ENCODE peak calls at places on chromosomes 6 and 20, in seven cellular contexts. X is tibial nerve, S is H1, F is HepG2, Q is suprapubic skin, W is transverse colon, N is K562. E is an unnamed sample. For H3K36me3, the result is how much of the 10 kb centered on the place peaks cover.

GRCh38 chr6:138465007-138465645 is 34.2 kb downstream of the NHSL1 start:
- DNase-seq in X (no peak), S (no peak), F (peak), Q (no peak), W (no peak), N (no peak), E (no peak)

GRCh38 chr20:54293526-54293925 is 85.6 kb downstream of the PFDN4 start:
- DNase-seq in X (no peak), S (no peak), F (no peak), Q (no peak), W (no peak), N (no peak), E (no peak)

GRCh38 chr20:47088339-47088738 is 193.7 kb downstream of the EYA2 start:
- DNase-seq in X (no peak), S (no peak), F (no peak), Q (no peak), W (peak), N (peak), E (no peak)

GRCh38 chr6:24827162-24827561 is 28.4 kb upstream of the ARMH2 start:
- DNase-seq in X (no peak), S (no peak), F (no peak), Q (no peak), W (no peak), N (no peak), E (no peak)

GRCh38 chr6:149897015-149897697 is 757 bp downstream of the RAET1E start:
- DNase-seq in X (peak), S (no peak), F (no peak), Q (peak), W (peak), N (no peak), E (peak)

GRCh38 chr20:7601431-7601830 is 338.8 kb downstream of the HAO1 start:
- DNase-seq in X (no peak), S (no peak), F (no peak), Q (no peak), W (no peak), N (no peak), E (no peak)

GRCh38 chr6:73377225-73377624 is 7.5 kb upstream of the OOEP start:
- DNase-seq in X (no peak), S (no peak), F (no peak), Q (no peak), W (no peak), N (no peak), E (no peak)

GRCh38 chr6:34011298-34011697 is 134.6 kb downstream of the GRM4 start:
- DNase-seq in X (no peak), S (no peak), F (no peak), Q (no peak), W (no peak), N (no peak), E (no peak)

GRCh38 chr20:56628873-56629463 is at the start of gene TFAP2C:
- DNase-seq in X (no peak), S (no peak), F (no peak), Q (peak), W (peak), N (peak), E (peak)

GRCh38 chr6:35496851-35497570 is at the start of gene TEAD3:
- DNase-seq in X (no peak), S (no peak), F (peak), Q (no peak), W (peak), N (peak), E (peak)

GRCh38 chr6:167225903-167226508 is 65.1 kb upstream of the UNC93A start:
- DNase-seq in X (no peak), S (no peak), F (no peak), Q (peak), W (no peak), N (no peak), E (no peak)

GRCh38 chr6:6788394-6789020 is 200.0 kb downstream of the LY86 start:
- DNase-seq in X (no peak), S (no peak), F (no peak), Q (no peak), W (peak), N (peak), E (no peak)

GRCh38 chr6:17914651-17915050 is 72.8 kb downstream of the KIF13A start:
- DNase-seq in X (no peak), S (no peak), F (no peak), Q (no peak), W (no peak), N (no peak), E (no peak)

GRCh38 chr6:26330835-26331808 is 33.9 kb upstream of the BTN3A2 start:
- DNase-seq in X (no peak), S (no peak), F (peak), Q (no peak), W (no peak), N (peak), E (no peak)

GRCh38 chr20:49853640-49854039 is 41.0 kb downstream of the SLC9A8 start:
- DNase-seq in X (no peak), S (no peak), F (no peak), Q (no peak), W (no peak), N (no peak), E (no peak)

GRCh38 chr20:24783631-24784492 is 165.2 kb upstream of the CST7 start:
- DNase-seq in X (no peak), S (no peak), F (peak), Q (no peak), W (peak), N (no peak), E (no peak)

GRCh38 chr20:32841174-32841573 is 17.5 kb upstream of the EFCAB8 start:
- DNase-seq in X (no peak), S (no peak), F (no peak), Q (no peak), W (no peak), N (no peak), E (no peak)

GRCh38 chr20:18001131-18001921 is 32.5 kb downstream of the MGME1 start:
- DNase-seq in X (peak), S (no peak), F (peak), Q (no peak), W (peak), N (no peak), E (peak)

GRCh38 chr20:21161926-21162325 is 36.0 kb downstream of the KIZ start:
- DNase-seq in X (no peak), S (no peak), F (no peak), Q (no peak), W (no peak), N (no peak), E (no peak)

GRCh38 chr20:21156266-21156665 is 30.4 kb downstream of the KIZ start:
- DNase-seq in X (no peak), S (no peak), F (no peak), Q (no peak), W (no peak), N (no peak), E (no peak)

GRCh38 chr20:21157006-21157405 is 31.1 kb downstream of the KIZ start:
- DNase-seq in X (no peak), S (no peak), F (no peak), Q (no peak), W (no peak), N (no peak), E (no peak)

GRCh38 chr20:21162631-21163030 is 36.7 kb downstream of the KIZ start:
- DNase-seq in X (no peak), S (no peak), F (no peak), Q (no peak), W (no peak), N (no peak), E (no peak)

DNA sequence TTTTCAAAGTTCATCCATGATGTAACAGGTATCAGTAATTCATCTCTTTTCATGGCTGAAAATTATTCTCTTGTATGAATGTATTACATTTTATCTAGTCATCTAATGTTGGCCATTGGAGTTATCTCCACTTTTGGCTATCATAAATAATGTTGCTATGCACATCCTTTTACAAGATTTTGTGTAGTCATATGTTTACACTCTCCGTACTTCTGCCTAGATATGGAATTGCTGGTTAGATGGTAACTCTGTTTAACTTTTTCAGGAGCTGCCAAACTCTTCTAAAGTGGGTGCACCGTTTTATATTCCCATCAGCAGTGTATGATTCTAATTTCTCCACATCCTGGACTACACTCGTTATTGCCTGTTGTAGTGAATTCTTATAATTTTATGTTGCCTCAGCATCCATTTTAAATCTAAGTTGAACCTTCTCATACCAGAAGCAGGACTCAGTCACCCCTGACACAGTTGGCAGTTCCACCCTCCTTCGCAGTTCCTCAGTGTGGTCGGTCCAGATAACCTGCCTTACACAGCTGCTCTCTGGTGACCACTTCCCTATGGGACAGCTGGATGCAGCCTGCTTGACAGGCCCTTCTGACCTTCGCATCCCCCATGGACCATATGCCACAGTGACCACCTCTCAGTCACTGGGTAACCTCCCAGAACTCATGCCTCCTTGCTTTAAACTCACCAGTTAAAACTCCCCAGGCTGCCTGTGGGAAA is 33.9 kb downstream of the KIZ start:
- DNase-seq in X (no peak), S (no peak), F (no peak), Q (no peak), W (no peak), N (no peak), E (no peak)
- TF ChIP-seq EP300 in X (no peak), S (no peak), F (no peak), Q (no peak), W (no peak), N (no peak), E (no peak)

GRCh38 chr6:11593096-11593495 is 55.5 kb downstream of the TMEM170B start:
- DNase-seq in X (no peak), S (no peak), F (no peak), Q (no peak), W (no peak), N (no peak), E (no peak)

GRCh38 chr6:11592289-11592906 is 54.8 kb downstream of the TMEM170B start:
- DNase-seq in X (no peak), S (no peak), F (no peak), Q (no peak), W (no peak), N (no peak), E (no peak)

GRCh38 chr6:11598687-11599086 is 61.1 kb downstream of the TMEM170B start:
- DNase-seq in X (no peak), S (no peak), F (peak), Q (no peak), W (no peak), N (no peak), E (no peak)

GRCh38 chr6:11596640-11597237 is 59.2 kb downstream of the TMEM170B start:
- DNase-seq in X (no peak), S (no peak), F (no peak), Q (no peak), W (no peak), N (no peak), E (no peak)

GRCh38 chr6:11595903-11596302 is 58.4 kb downstream of the TMEM170B start:
- DNase-seq in X (no peak), S (no peak), F (no peak), Q (no peak), W (no peak), N (no peak), E (no peak)
- TF ChIP-seq CTCF in X (no peak), S (no peak), F (no peak), Q (no peak), W (no peak), N (no peak), E (no peak)

GRCh38 chr6:130865793-130866192 is 38.6 kb downstream of the SMLR1 start:
- DNase-seq in X (no peak), S (no peak), F (no peak), Q (no peak), W (no peak), N (no peak), E (no peak)
- H3K36me3 ChIP-seq in X (under half), S (under half), F (under half), Q (under half), W (under half), N (under half), E (under half)

GRCh38 chr6:52046456-52046855 is 41.0 kb downstream of the PKHD1 start:
- DNase-seq in X (no peak), S (no peak), F (no peak), Q (no peak), W (no peak), N (no peak), E (no peak)

GRCh38 chr6:52042141-52042885 is 45.1 kb downstream of the PKHD1 start:
- DNase-seq in X (no peak), S (no peak), F (no peak), Q (no peak), W (no peak), N (no peak), E (no peak)

GRCh38 chr6:52049252-52050050 is 38.0 kb downstream of the PKHD1 start:
- DNase-seq in X (no peak), S (no peak), F (peak), Q (no peak), W (no peak), N (peak), E (no peak)

GRCh38 chr6:52050051-52050405 is 37.4 kb downstream of the PKHD1 start:
- DNase-seq in X (no peak), S (no peak), F (no peak), Q (no peak), W (no peak), N (no peak), E (no peak)

GRCh38 chr6:52045033-52045432 is 42.4 kb downstream of the PKHD1 start:
- DNase-seq in X (no peak), S (no peak), F (no peak), Q (no peak), W (no peak), N (no peak), E (no peak)
- TF ChIP-seq EP300 in X (no peak), S (no peak), F (no peak), Q (no peak), W (no peak), N (no peak), E (no peak)

GRCh38 chr6:136547336-136547735 is 2.9 kb downstream of the MAP7 start:
- DNase-seq in X (no peak), S (no peak), F (no peak), Q (no peak), W (no peak), N (no peak), E (no peak)
- TF ChIP-seq CTCF in X (peak), S (no peak), F (no peak), Q (peak), W (peak), N (peak), E (no peak)

DNA sequence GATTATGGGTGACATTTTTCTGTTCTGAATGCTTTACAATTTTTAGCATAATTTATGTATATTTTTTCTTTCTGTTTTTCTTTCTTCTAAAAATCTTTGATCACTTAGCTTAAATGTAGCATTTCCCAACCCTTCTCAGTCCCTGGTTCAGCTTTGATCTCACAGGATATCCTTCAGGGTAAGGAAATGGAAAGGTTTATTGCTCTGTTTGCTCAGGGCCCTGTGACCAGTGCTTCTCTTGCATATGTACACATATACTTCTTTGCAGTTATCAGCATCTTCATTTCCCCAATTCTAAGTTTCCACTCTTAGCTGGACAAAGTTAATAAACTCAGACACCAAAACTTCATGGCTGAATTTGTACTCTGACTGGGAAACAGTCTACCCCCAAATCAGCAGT is 30.6 kb downstream of the TMEM74B start:
- DNase-seq in X (no peak), S (no peak), F (no peak), Q (no peak), W (no peak), N (no peak), E (no peak)
- H3K36me3 ChIP-seq in X (under half), S (under half), F (under half), Q (under half), W (under half), N (under half), E (under half)

DNA sequence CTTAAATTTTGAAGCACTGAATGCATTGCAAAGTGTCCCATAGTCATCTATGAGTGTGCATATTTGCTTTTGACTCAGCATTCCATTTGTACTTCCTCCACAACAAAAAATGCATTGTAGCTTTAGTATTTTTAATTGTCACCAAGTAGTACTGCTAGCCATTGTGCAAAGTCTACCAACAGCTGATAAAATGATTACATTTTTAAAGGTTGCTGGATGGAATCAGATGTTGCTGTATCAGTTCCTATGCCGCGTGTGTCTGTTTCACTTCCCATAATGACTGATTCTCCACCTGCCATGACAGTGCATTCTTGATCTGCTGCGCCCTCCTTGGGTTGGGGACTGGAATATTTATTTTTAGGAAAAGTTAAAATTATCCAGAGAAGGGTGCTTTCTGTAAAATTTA is 41.2 kb downstream of the SLX4IP start:
- DNase-seq in X (no peak), S (no peak), F (no peak), Q (no peak), W (no peak), N (peak), E (no peak)
- TF ChIP-seq EP300 in X (no peak), S (no peak), F (no peak), Q (no peak), W (no peak), N (no peak), E (no peak)